ENCODE peak calls at places on chromosomes 3 and 15, in four cellular contexts. One of them, this sample, is unnamed.

GRCh38 chr15:70613259-70613658 is 150.1 kb downstream of the UACA start:
- DNase-seq in GM12878: no peak
- DNase-seq in K562: no peak
- DNase-seq in WTC11: no peak
- DNase-seq in this sample: no peak

GRCh38 chr3:102068736-102069135 is 219.4 kb downstream of the NFKBIZ start:
- DNase-seq in GM12878: no peak
- DNase-seq in K562: no peak
- DNase-seq in WTC11: no peak
- DNase-seq in this sample: no peak

GRCh38 chr15:20657084-20657483 is 115.5 kb upstream of the GOLGA6L6 start:
- DNase-seq in GM12878: no peak
- DNase-seq in K562: no peak
- DNase-seq in WTC11: no peak
- DNase-seq in this sample: no peak

GRCh38 chr3:75171632-75172230 is 492.4 kb upstream of the FRG2C start:
- DNase-seq in GM12878: no peak
- DNase-seq in K562: no peak
- DNase-seq in WTC11: no peak
- DNase-seq in this sample: no peak

GRCh38 chr15:77064539-77065308 is 6.2 kb downstream of the TSPAN3 start:
- DNase-seq in GM12878: no peak
- DNase-seq in K562: peak
- DNase-seq in WTC11: no peak
- DNase-seq in this sample: no peak

GRCh38 chr3:39065197-39065596 is 13.4 kb downstream of the WDR48 start:
- DNase-seq in GM12878: no peak
- DNase-seq in K562: peak
- DNase-seq in WTC11: peak
- DNase-seq in this sample: peak

GRCh38 chr3:152321806-152322377 is 53.2 kb downstream of the MBNL1 start:
- DNase-seq in GM12878: no peak
- DNase-seq in K562: no peak
- DNase-seq in WTC11: no peak
- DNase-seq in this sample: no peak

GRCh38 chr3:82938821-82939328 is 1177.4 kb upstream of the GBE1 start:
- DNase-seq in GM12878: no peak
- DNase-seq in K562: no peak
- DNase-seq in WTC11: no peak
- DNase-seq in this sample: no peak

GRCh38 chr3:192352142-192352541 is 375.2 kb downstream of the FGF12 start:
- DNase-seq in GM12878: no peak
- DNase-seq in K562: no peak
- DNase-seq in WTC11: no peak
- DNase-seq in this sample: no peak

GRCh38 chr15:48592221-48592731 is 53.2 kb downstream of the FBN1 start:
- DNase-seq in GM12878: no peak
- DNase-seq in K562: no peak
- DNase-seq in WTC11: no peak
- DNase-seq in this sample: no peak

GRCh38 chr3:12961726-12962036 is 111.5 kb downstream of the IQSEC1 start:
- DNase-seq in GM12878: no peak
- DNase-seq in K562: no peak
- DNase-seq in WTC11: no peak
- DNase-seq in this sample: no peak

GRCh38 chr15:52379395-52380111 is 83.9 kb upstream of the MYO5C start:
- DNase-seq in GM12878: peak
- DNase-seq in K562: no peak
- DNase-seq in WTC11: no peak
- DNase-seq in this sample: no peak

GRCh38 chr15:35078221-35078915 is 6.7 kb downstream of the NANOGP8 start:
- DNase-seq in GM12878: no peak
- DNase-seq in K562: peak
- DNase-seq in WTC11: peak
- DNase-seq in this sample: peak

GRCh38 chr3:160049570-160049969 is 60.9 kb downstream of the IL12A start:
- DNase-seq in GM12878: no peak
- DNase-seq in K562: no peak
- DNase-seq in WTC11: no peak
- DNase-seq in this sample: no peak

GRCh38 chr3:40118031-40118610 is 191.4 kb upstream of the EIF1B start:
- DNase-seq in GM12878: no peak
- DNase-seq in K562: no peak
- DNase-seq in WTC11: no peak
- DNase-seq in this sample: no peak

GRCh38 chr3:71130516-71131384 is 452.8 kb downstream of the FOXP1 start:
- DNase-seq in GM12878: no peak
- DNase-seq in K562: peak
- DNase-seq in WTC11: no peak
- DNase-seq in this sample: peak

GRCh38 chr15:43329222-43329959 is 982 bp downstream of the LCMT2 start:
- DNase-seq in GM12878: no peak
- DNase-seq in K562: peak
- DNase-seq in WTC11: peak
- DNase-seq in this sample: no peak

GRCh38 chr3:130831716-130832400 is 62.0 kb upstream of the ATP2C1 start:
- DNase-seq in GM12878: no peak
- DNase-seq in K562: no peak
- DNase-seq in WTC11: peak
- DNase-seq in this sample: no peak

GRCh38 chr15:28986108-28986507 is 100.3 kb downstream of the APBA2 start:
- DNase-seq in GM12878: no peak
- DNase-seq in K562: no peak
- DNase-seq in WTC11: no peak
- DNase-seq in this sample: no peak

GRCh38 chr3:133384331-133385027 is 15.4 kb upstream of the BFSP2 start:
- DNase-seq in GM12878: no peak
- DNase-seq in K562: peak
- DNase-seq in WTC11: peak
- DNase-seq in this sample: peak

GRCh38 chr3:185416513-185416912 is 53.6 kb downstream of the MAP3K13 start:
- DNase-seq in GM12878: no peak
- DNase-seq in K562: no peak
- DNase-seq in WTC11: no peak
- DNase-seq in this sample: no peak

GRCh38 chr3:128800241-128801187 is 74.5 kb downstream of the RAB7A start:
- DNase-seq in GM12878: no peak
- DNase-seq in K562: no peak
- DNase-seq in WTC11: no peak
- DNase-seq in this sample: no peak

GRCh38 chr3:167787440-167787839 is 51.9 kb downstream of the SERPINI1 start:
- DNase-seq in GM12878: no peak
- DNase-seq in K562: no peak
- DNase-seq in WTC11: no peak
- DNase-seq in this sample: peak

GRCh38 chr15:58440181-58440910 is 8.6 kb downstream of the LIPC start:
- DNase-seq in GM12878: no peak
- DNase-seq in K562: no peak
- DNase-seq in WTC11: no peak
- DNase-seq in this sample: peak

GRCh38 chr15:27342991-27343390 is 372.0 kb downstream of the GABRG3 start:
- DNase-seq in GM12878: no peak
- DNase-seq in K562: no peak
- DNase-seq in WTC11: peak
- DNase-seq in this sample: no peak

GRCh38 chr15:41971893-41972340 is 440 bp downstream of the EHD4 start:
- DNase-seq in GM12878: no peak
- DNase-seq in K562: peak
- DNase-seq in WTC11: peak
- DNase-seq in this sample: peak

GRCh38 chr3:142904639-142905441 is 16.0 kb upstream of the PCOLCE2 start:
- DNase-seq in GM12878: no peak
- DNase-seq in K562: peak
- DNase-seq in WTC11: peak
- DNase-seq in this sample: peak

GRCh38 chr3:127805026-127805753 is 17.1 kb downstream of the MGLL start:
- DNase-seq in GM12878: no peak
- DNase-seq in K562: no peak
- DNase-seq in WTC11: no peak
- DNase-seq in this sample: no peak

GRCh38 chr3:188950832-188951489 is 220.8 kb upstream of the TPRG1 start:
- DNase-seq in GM12878: no peak
- DNase-seq in K562: no peak
- DNase-seq in WTC11: no peak
- DNase-seq in this sample: peak

GRCh38 chr15:39869251-39869650 is 50.8 kb downstream of the GPR176 start:
- DNase-seq in GM12878: no peak
- DNase-seq in K562: no peak
- DNase-seq in WTC11: no peak
- DNase-seq in this sample: no peak
- TF ChIP-seq CBFB in GM12878: no peak
- TF ChIP-seq CBFB in K562: no peak
- TF ChIP-seq CBFB in WTC11: no peak
- TF ChIP-seq CBFB in this sample: no peak

GRCh38 chr3:191070201-191070600 is 128.8 kb upstream of the OSTN start:
- DNase-seq in GM12878: no peak
- DNase-seq in K562: no peak
- DNase-seq in WTC11: no peak
- DNase-seq in this sample: no peak
- TF ChIP-seq CBFB in GM12878: no peak
- TF ChIP-seq CBFB in K562: no peak
- TF ChIP-seq CBFB in WTC11: no peak
- TF ChIP-seq CBFB in this sample: no peak

GRCh38 chr15:51227967-51228783 is 110.2 kb downstream of the CYP19A1 start:
- DNase-seq in GM12878: peak
- DNase-seq in K562: peak
- DNase-seq in WTC11: no peak
- DNase-seq in this sample: peak
- TF ChIP-seq CBFB in GM12878: no peak
- TF ChIP-seq CBFB in K562: no peak
- TF ChIP-seq CBFB in WTC11: no peak
- TF ChIP-seq CBFB in this sample: no peak

GRCh38 chr15:87959080-87959479 is 297.5 kb downstream of the NTRK3 start:
- DNase-seq in GM12878: no peak
- DNase-seq in K562: no peak
- DNase-seq in WTC11: no peak
- DNase-seq in this sample: no peak
- TF ChIP-seq CBFB in GM12878: no peak
- TF ChIP-seq CBFB in K562: no peak
- TF ChIP-seq CBFB in WTC11: no peak
- TF ChIP-seq CBFB in this sample: no peak

GRCh38 chr3:56879453-56880224 is 77.9 kb upstream of the ARHGEF3 start:
- DNase-seq in GM12878: no peak
- DNase-seq in K562: no peak
- DNase-seq in WTC11: no peak
- DNase-seq in this sample: no peak

GRCh38 chr3:56881035-56881575 is 79.4 kb upstream of the ARHGEF3 start:
- DNase-seq in GM12878: no peak
- DNase-seq in K562: no peak
- DNase-seq in WTC11: no peak
- DNase-seq in this sample: peak

GRCh38 chr3:56883828-56884227 is 82.1 kb upstream of the ARHGEF3 start:
- DNase-seq in GM12878: no peak
- DNase-seq in K562: no peak
- DNase-seq in WTC11: no peak
- DNase-seq in this sample: no peak

GRCh38 chr3:56874269-56874668 is 72.5 kb upstream of the ARHGEF3 start:
- DNase-seq in GM12878: no peak
- DNase-seq in K562: no peak
- DNase-seq in WTC11: no peak
- DNase-seq in this sample: no peak

DNA sequence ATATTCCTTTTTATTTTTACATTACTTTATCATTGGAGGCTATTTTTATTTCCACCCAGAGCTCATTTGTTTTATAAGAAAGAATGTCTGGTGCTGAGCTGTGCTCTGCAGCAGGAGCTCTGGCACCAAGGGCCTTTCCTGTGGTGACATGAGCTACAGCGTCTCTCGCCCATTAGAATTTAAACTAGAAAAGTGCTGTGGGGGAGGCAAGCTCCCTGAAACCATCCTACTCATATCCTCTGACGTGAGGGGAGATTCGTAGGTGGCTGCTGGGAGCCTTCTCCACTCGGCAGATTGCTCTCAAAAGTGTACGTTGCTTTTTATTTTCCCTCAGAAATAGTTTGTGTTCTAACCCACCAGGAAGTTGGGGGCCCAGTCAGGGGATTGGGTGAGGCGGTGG is 76.3 kb upstream of the ARHGEF3 start:
- DNase-seq in GM12878: no peak
- DNase-seq in K562: no peak
- DNase-seq in WTC11: no peak
- DNase-seq in this sample: no peak
- TF ChIP-seq CBFB in GM12878: peak
- TF ChIP-seq CBFB in K562: no peak
- TF ChIP-seq CBFB in WTC11: no peak
- TF ChIP-seq CBFB in this sample: no peak

GRCh38 chr3:146747051-146747450 is 141.9 kb upstream of the PLSCR5 start:
- DNase-seq in GM12878: no peak
- DNase-seq in K562: no peak
- DNase-seq in WTC11: no peak
- DNase-seq in this sample: no peak
- TF ChIP-seq CBFB in GM12878: no peak
- TF ChIP-seq CBFB in K562: no peak
- TF ChIP-seq CBFB in WTC11: no peak
- TF ChIP-seq CBFB in this sample: no peak

DNA sequence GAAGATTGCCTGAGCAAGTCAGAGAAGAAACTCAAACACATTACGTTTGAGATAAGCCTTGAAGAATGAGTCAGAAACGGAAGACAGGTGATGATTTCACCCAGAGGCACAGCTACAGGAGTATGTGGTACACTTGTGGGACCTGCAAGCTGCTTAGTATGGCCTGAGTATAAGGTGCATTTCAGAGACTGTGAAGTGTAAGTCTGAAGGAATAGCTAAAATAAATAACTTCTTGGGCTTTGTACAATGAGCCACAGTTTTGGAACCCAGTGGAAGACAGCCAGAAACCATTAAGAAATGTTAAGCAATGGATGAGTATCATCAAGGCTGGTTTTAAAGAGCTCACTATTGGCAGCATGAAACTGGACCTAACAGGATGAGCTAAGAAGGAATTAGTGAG is 826.2 kb downstream of the ROBO1 start:
- DNase-seq in GM12878: no peak
- DNase-seq in K562: no peak
- DNase-seq in WTC11: no peak
- DNase-seq in this sample: no peak
- TF ChIP-seq CBFB in GM12878: no peak
- TF ChIP-seq CBFB in K562: no peak
- TF ChIP-seq CBFB in WTC11: no peak
- TF ChIP-seq CBFB in this sample: no peak

DNA sequence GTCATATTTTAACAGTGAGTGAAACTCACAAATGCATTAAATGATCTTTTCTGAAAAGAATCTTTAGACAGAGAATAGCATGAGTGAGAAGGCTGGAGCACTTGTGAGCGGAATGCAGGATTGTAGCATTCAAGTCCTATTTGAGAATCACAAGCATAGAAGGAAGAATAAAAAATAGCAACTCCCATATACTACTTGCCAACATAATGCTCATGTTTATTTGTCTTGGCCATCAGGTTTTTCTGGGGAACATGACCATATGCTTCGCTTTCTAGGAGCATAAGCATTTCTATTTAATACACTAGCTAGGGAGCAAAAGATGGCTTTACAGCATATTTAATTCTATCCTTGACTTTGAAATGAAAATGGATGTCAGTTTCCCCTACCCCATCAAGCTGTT is 170.3 kb upstream of the MITF start:
- DNase-seq in GM12878: no peak
- DNase-seq in K562: no peak
- DNase-seq in WTC11: no peak
- DNase-seq in this sample: no peak
- TF ChIP-seq CBFB in GM12878: no peak
- TF ChIP-seq CBFB in K562: no peak
- TF ChIP-seq CBFB in WTC11: no peak
- TF ChIP-seq CBFB in this sample: no peak

GRCh38 chr3:37922721-37923575 is 61.3 kb downstream of the CTDSPL start:
- DNase-seq in GM12878: no peak
- DNase-seq in K562: peak
- DNase-seq in WTC11: no peak
- DNase-seq in this sample: no peak
- TF ChIP-seq CBFB in GM12878: no peak
- TF ChIP-seq CBFB in K562: no peak
- TF ChIP-seq CBFB in WTC11: no peak
- TF ChIP-seq CBFB in this sample: no peak

This sample was measured in HepG2.